ENCODE peak calls at places on chromosome 5, in four cellular contexts. One of them, this sample, is unnamed.

GRCh38 chr5:78574157-78574673 is 74.4 kb downstream of the LHFPL2 start:
- DNase-seq in Peyer's patch: no peak
- DNase-seq in adrenal gland: no peak
- DNase-seq in heart left ventricle: no peak
- DNase-seq in this sample: no peak

GRCh38 chr5:176862330-176862995 is 36.7 kb downstream of the HK3 start:
- DNase-seq in Peyer's patch: no peak
- DNase-seq in heart left ventricle: no peak
- DNase-seq in adrenal gland: no peak
- DNase-seq in this sample: no peak

GRCh38 chr5:18375637-18376036 is 741.4 kb downstream of the TAF11L14 start:
- DNase-seq in Peyer's patch: no peak
- DNase-seq in heart left ventricle: no peak
- DNase-seq in adrenal gland: peak; percentile 54
- DNase-seq in this sample: no peak

GRCh38 chr5:350355-350754 is 28.8 kb downstream of the AHRR start:
- DNase-seq in adrenal gland: no peak
- DNase-seq in heart left ventricle: no peak
- DNase-seq in Peyer's patch: no peak
- DNase-seq in this sample: no peak

GRCh38 chr5:45643051-45643450 is 53.1 kb downstream of the HCN1 start:
- DNase-seq in Peyer's patch: no peak
- DNase-seq in heart left ventricle: no peak
- DNase-seq in adrenal gland: no peak
- DNase-seq in this sample: no peak

GRCh38 chr5:124906339-124907097 is 160.1 kb upstream of the ZNF608 start:
- DNase-seq in adrenal gland: peak; percentile 83
- DNase-seq in heart left ventricle: peak; percentile 81
- DNase-seq in Peyer's patch: no peak
- DNase-seq in this sample: peak; percentile 76

GRCh38 chr5:14914603-14915277 is 43.2 kb upstream of the ANKH start:
- DNase-seq in heart left ventricle: no peak
- DNase-seq in Peyer's patch: no peak
- DNase-seq in adrenal gland: no peak
- DNase-seq in this sample: no peak

GRCh38 chr5:124408738-124409453 is 337.5 kb downstream of the ZNF608 start:
- DNase-seq in heart left ventricle: no peak
- DNase-seq in Peyer's patch: no peak
- DNase-seq in adrenal gland: no peak
- DNase-seq in this sample: no peak

GRCh38 chr5:57221049-57221568 is 47.2 kb downstream of the GPBP1 start:
- DNase-seq in heart left ventricle: no peak
- DNase-seq in adrenal gland: no peak
- DNase-seq in Peyer's patch: no peak
- DNase-seq in this sample: peak; percentile 38

GRCh38 chr5:34770486-34770885 is 68.5 kb upstream of the TTC23L start:
- DNase-seq in adrenal gland: no peak
- DNase-seq in heart left ventricle: no peak
- DNase-seq in Peyer's patch: no peak
- DNase-seq in this sample: no peak

GRCh38 chr5:179762079-179762780 is 29.6 kb downstream of the MAML1 start:
- DNase-seq in heart left ventricle: no peak
- DNase-seq in adrenal gland: peak; percentile 62
- DNase-seq in Peyer's patch: peak; percentile 58
- DNase-seq in this sample: peak; percentile 14

GRCh38 chr5:79235578-79236363 is at the start of gene JMY:
- DNase-seq in Peyer's patch: peak; percentile 87
- DNase-seq in heart left ventricle: peak; percentile 90
- DNase-seq in adrenal gland: peak; percentile 94
- DNase-seq in this sample: peak; percentile 88

DNA sequence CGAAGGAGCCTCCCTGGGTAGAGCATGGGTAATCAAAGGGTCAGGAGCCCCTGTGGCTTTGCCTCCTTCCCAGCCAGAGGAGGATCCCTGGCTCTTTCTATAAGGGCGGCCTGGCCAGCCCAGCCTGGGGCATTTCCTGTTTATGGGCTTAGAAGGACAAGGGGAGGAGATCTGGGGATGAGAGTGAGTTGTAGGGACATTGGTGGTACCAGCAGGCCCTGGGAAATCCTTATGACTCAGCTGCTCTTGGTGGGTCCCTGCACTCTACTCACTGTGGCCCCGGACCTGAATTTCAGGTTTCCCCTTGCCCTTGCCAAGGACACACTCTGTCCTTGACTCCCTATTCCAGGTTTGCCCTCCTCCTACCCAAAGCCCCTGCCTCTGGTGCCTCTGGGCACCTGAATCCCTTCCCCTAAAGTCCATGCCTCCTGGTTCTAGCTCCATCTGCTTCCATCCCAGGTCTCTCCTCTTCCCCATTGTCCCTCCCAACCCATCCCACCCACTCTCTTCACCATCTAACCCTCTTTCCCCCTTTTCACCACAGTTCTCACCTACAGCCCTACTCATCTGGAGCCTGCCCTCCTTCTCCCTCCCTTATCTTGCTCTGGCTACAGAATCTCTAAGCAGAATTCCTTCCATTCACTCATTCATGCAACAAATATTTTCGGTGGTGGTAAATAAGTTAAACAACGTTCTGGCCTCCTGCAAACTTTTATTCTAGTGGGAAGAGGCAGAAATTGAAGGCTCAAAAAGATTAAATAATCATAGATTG is 34.9 kb downstream of the PCDH1 start:
- DNase-seq in heart left ventricle: no peak
- DNase-seq in adrenal gland: no peak
- DNase-seq in Peyer's patch: no peak
- DNase-seq in this sample: no peak
- H3K4me3 ChIP-seq in heart left ventricle: no peak overlapping the region
- H3K4me3 ChIP-seq in adrenal gland: no peak overlapping the region
- H3K4me3 ChIP-seq in Peyer's patch: no peak overlapping the region
- H3K4me3 ChIP-seq in this sample: no peak overlapping the region

GRCh38 chr5:42494414-42494813 is 71.2 kb downstream of the GHR start:
- DNase-seq in adrenal gland: no peak
- DNase-seq in Peyer's patch: no peak
- DNase-seq in heart left ventricle: no peak
- DNase-seq in this sample: no peak
- H3K4me1 ChIP-seq in adrenal gland: peaks cover 30% of the 10 kb centered on the region
- H3K4me1 ChIP-seq in Peyer's patch: no peaks in the 10 kb centered on the region
- H3K4me1 ChIP-seq in heart left ventricle: no peaks in the 10 kb centered on the region
- H3K4me1 ChIP-seq in this sample: no peaks in the 10 kb centered on the region

GRCh38 chr5:181204561-181205401 is at the start of gene TRIM7:
- DNase-seq in Peyer's patch: no peak
- DNase-seq in adrenal gland: peak; percentile 65
- DNase-seq in heart left ventricle: peak; percentile 72
- DNase-seq in this sample: no peak
- TF ChIP-seq POLR2A in Peyer's patch: no peak
- TF ChIP-seq POLR2A in adrenal gland: peak; percentile 31
- TF ChIP-seq POLR2A in heart left ventricle: peak; percentile 49
- TF ChIP-seq POLR2A in this sample: peak; percentile 45

DNA sequence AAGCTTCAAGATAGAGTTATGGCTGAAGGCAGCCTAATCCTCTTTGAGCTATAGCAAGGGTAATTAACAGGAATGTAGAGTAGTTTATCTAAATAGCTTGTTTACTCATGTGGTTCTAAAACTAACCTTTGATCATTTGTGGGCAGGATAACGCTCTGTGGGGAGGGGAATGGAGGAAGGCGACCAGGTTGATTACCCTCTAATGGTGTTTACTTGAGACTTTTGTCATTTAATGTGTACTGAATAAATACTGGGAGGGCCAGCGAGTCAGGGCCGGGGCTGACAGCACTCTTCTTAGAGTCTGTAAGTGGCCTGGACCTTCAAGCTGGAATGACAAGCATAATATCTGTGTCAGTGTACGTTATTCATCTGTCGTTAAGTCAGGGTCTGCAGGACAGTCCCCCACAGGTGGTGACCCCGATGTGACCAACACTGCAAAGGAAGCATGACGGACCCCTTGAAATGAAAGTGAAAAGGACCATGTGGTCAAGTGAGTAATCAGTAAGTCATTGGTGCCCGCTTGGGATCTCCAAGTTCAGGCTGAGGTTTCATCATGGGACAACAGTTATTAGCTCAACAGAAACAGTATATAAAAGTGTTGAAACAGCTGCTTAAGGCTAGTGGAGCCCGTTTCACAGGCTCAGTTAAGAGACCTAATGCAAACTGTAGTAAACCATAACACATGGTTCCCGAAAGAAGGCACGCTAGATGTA is 162.6 kb downstream of the CPLANE1 start:
- DNase-seq in heart left ventricle: no peak
- DNase-seq in Peyer's patch: no peak
- DNase-seq in adrenal gland: no peak
- DNase-seq in this sample: peak; percentile 33
- H3K4me3 ChIP-seq in heart left ventricle: no peak overlapping the region
- H3K4me3 ChIP-seq in Peyer's patch: no peak overlapping the region
- H3K4me3 ChIP-seq in adrenal gland: no peak overlapping the region
- H3K4me3 ChIP-seq in this sample: no peak overlapping the region

GRCh38 chr5:39758426-39758825 is 333.6 kb upstream of the DAB2 start:
- DNase-seq in Peyer's patch: no peak
- DNase-seq in adrenal gland: no peak
- DNase-seq in heart left ventricle: no peak
- DNase-seq in this sample: no peak
- H3K4me1 ChIP-seq in Peyer's patch: no peaks in the 10 kb centered on the region
- H3K4me1 ChIP-seq in adrenal gland: peaks cover 7% of the 10 kb centered on the region
- H3K4me1 ChIP-seq in heart left ventricle: no peaks in the 10 kb centered on the region
- H3K4me1 ChIP-seq in this sample: no peaks in the 10 kb centered on the region

GRCh38 chr5:132369471-132370240 is at the start of gene SLC22A5:
- DNase-seq in Peyer's patch: peak; percentile 67
- DNase-seq in heart left ventricle: peak; percentile 75
- DNase-seq in adrenal gland: peak; percentile 78
- DNase-seq in this sample: peak; percentile 70
- TF ChIP-seq POLR2A in Peyer's patch: peak; percentile 88
- TF ChIP-seq POLR2A in heart left ventricle: peak; percentile 50
- TF ChIP-seq POLR2A in adrenal gland: peak; percentile 75
- TF ChIP-seq POLR2A in this sample: peak; percentile 79

DNA sequence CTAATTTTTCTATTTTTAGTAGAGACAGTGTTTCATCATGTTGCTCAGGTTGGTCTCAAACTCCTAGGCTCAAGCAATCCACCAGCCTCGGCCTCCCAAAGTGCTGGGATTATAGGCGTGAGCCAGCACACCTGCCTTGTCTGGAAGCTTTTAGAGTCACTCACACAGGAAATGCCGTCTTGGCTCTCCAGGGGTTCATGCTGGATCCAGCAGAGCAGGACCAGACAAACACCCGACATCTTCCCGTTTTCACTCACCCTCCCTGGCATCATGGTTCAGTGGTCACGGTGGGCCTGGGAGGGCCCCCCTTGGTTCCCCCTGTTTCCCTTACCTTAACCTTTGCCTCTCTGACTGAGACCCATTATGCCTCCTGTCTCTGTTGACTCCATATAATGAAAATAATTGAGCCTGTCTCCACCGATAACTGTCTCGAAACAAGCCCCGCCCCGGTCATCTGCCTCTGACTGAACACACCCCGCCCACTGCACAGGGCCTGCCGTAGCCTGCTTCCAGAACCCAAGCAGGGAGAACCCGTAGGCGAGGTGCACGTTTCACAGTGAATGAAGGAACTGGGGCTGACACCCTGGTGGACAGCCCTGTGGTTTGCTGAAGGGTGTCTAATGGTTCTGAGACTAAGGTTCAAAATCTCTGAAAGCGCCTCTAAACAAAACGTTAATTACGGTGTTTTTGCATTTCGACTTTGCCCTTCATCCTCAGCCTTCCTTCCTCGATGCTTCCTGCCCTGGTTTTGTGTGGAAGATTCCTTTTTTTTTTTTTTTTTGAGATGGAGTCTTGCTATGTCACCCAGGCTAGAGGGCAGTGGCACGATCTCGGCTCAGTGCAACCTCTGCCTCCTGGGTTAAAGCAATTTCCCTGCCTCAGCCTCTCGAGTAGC is 39.7 kb upstream of the SPRY4 start:
- DNase-seq in adrenal gland: peak; percentile 91
- DNase-seq in heart left ventricle: peak; percentile 68
- DNase-seq in Peyer's patch: peak; percentile 28
- DNase-seq in this sample: peak; percentile 82
- H3K4me3 ChIP-seq in adrenal gland: no peak overlapping the region
- H3K4me3 ChIP-seq in heart left ventricle: no peak overlapping the region
- H3K4me3 ChIP-seq in Peyer's patch: no peak overlapping the region
- H3K4me3 ChIP-seq in this sample: no peak overlapping the region

GRCh38 chr5:2487152-2487763 is 264.2 kb downstream of the IRX2 start:
- DNase-seq in Peyer's patch: no peak
- DNase-seq in adrenal gland: no peak
- DNase-seq in heart left ventricle: no peak
- DNase-seq in this sample: no peak
- H3K4me1 ChIP-seq in Peyer's patch: no peaks in the 10 kb centered on the region
- H3K4me1 ChIP-seq in adrenal gland: no peaks in the 10 kb centered on the region
- H3K4me1 ChIP-seq in heart left ventricle: no peaks in the 10 kb centered on the region
- H3K4me1 ChIP-seq in this sample: no peaks in the 10 kb centered on the region

DNA sequence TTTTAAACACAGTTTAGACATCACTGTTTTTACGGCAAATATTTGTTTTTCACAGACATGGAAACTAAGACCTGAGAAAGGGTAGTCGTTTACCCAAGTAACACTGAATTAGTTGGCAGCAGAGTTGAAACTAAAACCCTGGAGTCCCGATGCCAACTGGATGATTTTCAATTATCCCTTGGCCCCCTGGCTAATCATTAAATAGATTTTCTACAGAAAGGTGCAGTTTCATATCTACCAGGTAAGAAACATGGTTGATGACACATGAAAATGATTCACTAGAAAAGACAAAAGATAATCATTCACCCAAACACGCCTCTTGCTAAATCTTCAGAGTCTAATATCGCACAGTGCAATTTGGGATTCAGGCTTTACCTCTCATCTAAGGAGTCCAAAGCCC is 136.9 kb downstream of the SEMA5A start:
- DNase-seq in adrenal gland: no peak
- DNase-seq in heart left ventricle: no peak
- DNase-seq in Peyer's patch: no peak
- DNase-seq in this sample: no peak
- TF ChIP-seq POLR2A in adrenal gland: no peak
- TF ChIP-seq POLR2A in heart left ventricle: no peak
- TF ChIP-seq POLR2A in Peyer's patch: no peak
- TF ChIP-seq POLR2A in this sample: no peak

DNA sequence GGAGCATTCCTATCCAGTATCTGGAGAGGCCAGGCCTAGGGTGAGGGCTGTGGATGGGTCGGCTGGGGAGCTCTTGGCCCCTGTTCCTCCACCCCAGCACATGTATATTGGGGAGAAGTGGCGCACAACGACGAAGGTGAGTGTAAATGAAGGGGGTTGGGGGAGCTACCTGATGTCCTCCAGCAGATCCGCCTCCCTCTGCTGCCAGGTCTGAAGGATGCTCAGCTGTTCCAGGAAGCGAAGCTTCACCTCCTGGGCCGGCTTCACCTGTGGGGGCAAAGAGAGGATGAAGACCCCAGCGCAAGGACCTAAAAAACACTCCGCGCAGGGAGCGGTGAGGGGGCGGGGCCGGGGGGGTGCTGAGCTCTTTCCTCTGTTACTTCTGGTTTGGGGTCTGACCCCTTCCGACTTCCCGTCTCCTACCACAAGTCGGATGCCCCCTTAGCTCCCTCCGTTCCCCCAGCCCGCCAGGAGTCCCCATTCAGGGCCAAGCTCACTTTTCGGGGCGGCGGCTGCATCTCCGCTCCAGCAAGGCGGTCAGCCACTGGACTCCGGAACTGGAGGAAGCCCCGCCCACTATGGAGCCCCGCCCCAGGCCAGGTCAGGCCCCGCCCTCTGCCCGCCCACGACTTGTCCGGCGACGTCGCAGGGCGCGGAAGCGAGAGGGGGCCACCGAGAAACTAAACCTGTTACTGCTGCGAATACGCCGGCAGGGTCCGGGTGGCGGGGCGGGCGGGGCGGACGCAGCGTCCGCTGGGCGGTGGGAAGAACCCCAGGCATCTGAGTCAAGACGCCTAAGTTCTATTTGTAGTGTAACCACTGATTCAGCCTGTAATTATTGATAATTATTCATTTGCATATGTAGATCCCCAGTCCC is at the start of gene FCHSD1:
- DNase-seq in adrenal gland: peak; percentile 94
- DNase-seq in Peyer's patch: peak; percentile 94
- DNase-seq in heart left ventricle: peak; percentile 91
- DNase-seq in this sample: peak; percentile 88
- H3K4me3 ChIP-seq in adrenal gland: no peak within 1 kb of the TSS
- H3K4me3 ChIP-seq in Peyer's patch: peak within 1 kb of the TSS; percentile 64
- H3K4me3 ChIP-seq in heart left ventricle: peak within 1 kb of the TSS; percentile 38
- H3K4me3 ChIP-seq in this sample: peak within 1 kb of the TSS; percentile 57